ENCODE peak calls at places on chromosomes 13 and 19, in six cellular contexts. B is upper lobe of right lung, K is heart left ventricle, Y is HepG2, X is neural crest cell, A is pancreas. V is an unnamed sample.
A peak's percentile ranks its signal among the peaks of the same experiment; 100 is the strongest.

GRCh38 chr19:32718286-32718685 is 1.3 kb upstream of the TDRD12 start:
- DNase-seq in X (no peak), K (no peak), Y (no peak), B (no peak), A (no peak), V (no peak)

GRCh38 chr13:52010890-52011689 is at the start of gene ATP7B:
- DNase-seq in Y (peak; percentile 49), X (no peak), A (peak; percentile 19), K (no peak), B (no peak), V (peak; percentile 39)

GRCh38 chr13:34555988-34556387 is 386.1 kb upstream of the NBEA start:
- DNase-seq in Y (no peak), A (no peak), K (no peak), B (no peak), X (no peak), V (no peak)

GRCh38 chr13:78325585-78325984 is 277.8 kb downstream of the POU4F1 start:
- DNase-seq in A (no peak), B (no peak), Y (no peak), X (no peak), K (no peak), V (no peak)

GRCh38 chr13:69092615-69093322 is 1014.9 kb upstream of the ATXN8OS start:
- DNase-seq in A (no peak), Y (no peak), X (no peak), B (no peak), K (no peak), V (no peak)

GRCh38 chr19:32387701-32388392 is 17.7 kb upstream of the DPY19L3 start:
- DNase-seq in B (no peak), X (no peak), A (peak; percentile 62), K (no peak), Y (no peak), V (no peak)

GRCh38 chr19:7550987-7551761 is 15.7 kb downstream of the PNPLA6 start:
- DNase-seq in K (no peak), Y (no peak), B (peak; percentile 92), A (peak; percentile 94), X (peak; percentile 69), V (peak; percentile 61)

GRCh38 chr19:18833849-18834643 is 2.3 kb downstream of the UPF1 start:
- DNase-seq in A (no peak), X (no peak), Y (peak; percentile 53), B (no peak), K (peak; percentile 13), V (peak; percentile 30)

GRCh38 chr13:109840201-109840892 is 54.0 kb upstream of the IRS2 start:
- DNase-seq in B (no peak), K (no peak), A (no peak), Y (no peak), X (no peak), V (peak; percentile 42)

GRCh38 chr13:59364508-59365187 is 799.1 kb downstream of the DIAPH3 start:
- DNase-seq in A (no peak), Y (no peak), X (no peak), K (no peak), B (no peak), V (no peak)

GRCh38 chr13:47327856-47328255 is 431.0 kb upstream of the HTR2A start:
- DNase-seq in A (no peak), B (no peak), Y (no peak), K (no peak), X (no peak), V (no peak)

GRCh38 chr13:100666124-100666523 is 8.5 kb downstream of the TMTC4 start:
- DNase-seq in K (no peak), A (no peak), X (no peak), B (no peak), Y (no peak), V (no peak)

GRCh38 chr19:42467437-42467760 is 24.7 kb upstream of the CXCL17 start:
- DNase-seq in A (no peak), B (no peak), K (no peak), Y (no peak), X (no peak), V (peak; percentile 34)

DNA sequence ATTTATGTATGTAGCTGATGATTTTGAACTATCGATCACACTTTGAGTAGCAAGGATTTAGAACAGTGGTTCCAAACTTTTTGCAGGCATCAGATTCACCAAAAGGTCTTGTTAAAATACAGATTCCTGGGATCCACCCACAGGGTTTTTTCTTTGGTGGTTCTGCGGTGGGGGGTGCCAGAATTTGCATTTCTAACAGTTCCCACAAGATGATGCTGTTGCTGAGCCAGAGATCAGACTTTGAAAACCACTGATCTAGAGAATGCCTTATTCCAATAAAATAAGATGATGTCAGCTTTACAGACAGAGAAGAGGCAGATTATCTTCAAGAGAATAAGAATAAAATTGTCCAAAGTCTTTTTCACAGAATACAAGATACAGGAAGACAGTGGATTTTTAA is 80.9 kb upstream of the SHISA2 start:
- DNase-seq in K (no peak), A (no peak), X (no peak), B (no peak), Y (no peak), V (peak; percentile 13)
- TF ChIP-seq CTCF in K (no peak), A (no peak), X (no peak), B (no peak), Y (no peak), V (no peak)

DNA sequence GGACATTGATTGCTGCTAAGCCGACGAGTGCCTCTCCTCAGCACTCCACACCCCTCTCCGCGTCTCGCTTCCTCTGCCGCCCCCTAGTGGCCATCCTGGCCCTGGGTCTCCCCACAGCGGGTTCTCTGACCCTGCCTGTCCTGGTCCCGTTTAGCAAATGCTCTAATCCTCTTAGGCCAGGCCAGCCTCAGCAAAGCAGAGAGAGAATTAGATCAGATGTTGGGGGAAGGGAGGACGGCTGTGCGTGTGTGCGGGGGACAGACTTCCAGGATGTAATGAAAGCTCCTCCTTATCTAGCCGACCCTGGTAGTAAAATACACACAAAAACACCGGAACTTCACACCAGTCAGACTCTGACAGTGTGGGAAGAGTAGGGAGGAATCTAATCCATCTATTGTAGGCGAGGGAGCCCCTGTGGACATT is 4.5 kb downstream of the TPRX2 start:
- DNase-seq in Y (peak; percentile 61), A (peak; percentile 82), K (peak; percentile 91), B (peak; percentile 92), X (peak; percentile 100), V (peak; percentile 88)
- TF ChIP-seq CTCF in Y (peak; percentile 95), A (peak; percentile 90), K (peak; percentile 95), B (peak; percentile 99), X (peak; percentile 99), V (peak; percentile 96)

DNA sequence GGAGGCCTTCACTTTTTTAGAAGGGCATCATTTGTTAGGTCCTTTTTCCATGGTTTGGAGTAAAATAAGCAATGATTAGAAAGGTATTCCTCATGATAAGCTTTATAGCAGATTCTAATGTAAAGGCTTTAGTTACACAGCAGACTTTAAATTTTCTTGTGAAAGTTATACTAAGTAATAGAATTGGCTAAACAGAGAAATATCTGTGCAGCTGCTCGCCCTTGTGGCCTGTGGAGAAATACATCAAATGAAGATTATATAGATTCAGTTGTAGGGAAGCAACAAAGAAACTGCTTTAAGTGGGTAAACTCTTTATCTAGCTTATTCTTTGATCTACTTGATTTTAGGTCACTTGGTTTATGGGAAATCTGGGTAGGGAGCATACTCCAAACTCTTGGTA is 1269.7 kb upstream of the SPRY2 start:
- DNase-seq in A (no peak), X (no peak), K (no peak), Y (no peak), B (no peak), V (no peak)
- TF ChIP-seq CTCF in A (no peak), X (peak; percentile 28), K (no peak), Y (no peak), B (no peak), V (no peak)

GRCh38 chr19:40603071-40603718 is 2.0 kb downstream of the LTBP4 start:
- DNase-seq in X (no peak), Y (peak; percentile 28), B (no peak), K (no peak), A (no peak), V (no peak)
- TF ChIP-seq CTCF in X (no peak), Y (no peak), B (no peak), K (no peak), A (no peak), V (no peak)

DNA sequence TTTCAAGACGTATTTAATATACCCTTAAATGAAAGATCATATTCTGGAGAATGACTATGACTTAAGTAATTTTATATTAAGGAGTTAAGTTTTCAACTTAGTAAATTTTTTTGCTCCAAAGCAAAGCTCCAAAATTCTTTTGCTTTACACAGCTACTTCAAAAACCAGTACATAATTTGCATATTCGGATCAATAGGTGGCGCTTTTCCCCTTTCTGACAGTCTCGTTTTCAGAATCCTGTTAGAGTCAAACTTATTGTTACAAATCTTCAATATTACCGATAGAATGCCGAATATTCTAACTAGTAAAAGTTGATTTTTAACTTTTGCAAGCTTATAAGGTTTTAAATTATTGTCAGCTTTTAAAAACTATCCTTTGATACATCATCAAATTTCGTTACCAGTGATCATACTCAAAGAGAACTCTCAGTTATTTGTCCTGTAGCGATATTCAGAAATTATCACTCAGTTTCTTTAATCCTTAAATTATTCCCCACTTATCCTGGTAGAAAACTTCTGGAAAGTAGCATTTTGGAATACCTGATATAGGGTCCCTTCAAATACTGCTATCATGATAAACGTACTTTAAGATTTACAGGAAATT is 852.7 kb upstream of the KLHL1 start:
- DNase-seq in X (peak; percentile 4), K (no peak), Y (peak; percentile 18), A (no peak), B (no peak), V (peak; percentile 4)
- TF ChIP-seq CTCF in X (peak; percentile 78), K (peak; percentile 40), Y (peak; percentile 58), A (no peak), B (peak; percentile 51), V (peak; percentile 36)

GRCh38 chr19:10295305-10295846 is 5.6 kb downstream of the ICAM5 start:
- DNase-seq in X (no peak), Y (no peak), K (peak; percentile 68), A (no peak), B (peak; percentile 89), V (peak; percentile 71)
- TF ChIP-seq CTCF in X (no peak), Y (peak; percentile 56), K (no peak), A (no peak), B (peak; percentile 23), V (no peak)

GRCh38 chr19:2540646-2541454 is 64.9 kb downstream of the GADD45B start:
- DNase-seq in Y (peak; percentile 95), X (peak; percentile 65), A (peak; percentile 85), B (peak; percentile 94), K (peak; percentile 91), V (no peak)
- TF ChIP-seq CTCF in Y (peak; percentile 51), X (peak; percentile 51), A (no peak), B (peak; percentile 34), K (no peak), V (no peak)

GRCh38 chr19:4327252-4327876 is 11.3 kb downstream of the STAP2 start:
- DNase-seq in K (peak; percentile 86), B (peak; percentile 84), A (peak; percentile 89), X (peak; percentile 61), Y (no peak), V (peak; percentile 92)
- TF ChIP-seq CTCF in K (no peak), B (no peak), A (no peak), X (no peak), Y (no peak), V (no peak)

V was measured in activated CD8-positive, alpha-beta T cell treated with anti-CD3 and anti-CD28 coated beads for 36 hours.